ENCODE peak calls at places on chromosome 12, in seven cellular contexts. L is neural progenitor cell, Q is heart right ventricle, W is A673, M is mesendoderm, I is left ventricle myocardium inferior, E is IMR-90. K is an unnamed sample. For H3K4me1, the result is how much of the 10 kb centered on the place peaks cover.

GRCh38 chr12:119714614-119715267 is 46.8 kb downstream of the PRKAB1 start:
- DNase-seq in W (no peak), L (no peak), Q (no peak), I (no peak), M (no peak), E (no peak), K (no peak)

GRCh38 chr12:64890873-64891468 is 66.5 kb downstream of the TBC1D30 start:
- DNase-seq in W (peak), M (peak), Q (no peak), L (peak), I (no peak), E (peak), K (peak)

GRCh38 chr12:88782357-88782756 is 202.1 kb upstream of the KITLG start:
- DNase-seq in M (no peak), E (peak), L (no peak), W (no peak), Q (no peak), I (no peak), K (no peak)

GRCh38 chr12:130754234-130755001 is 38.3 kb upstream of the RIMBP2 start:
- DNase-seq in E (no peak), M (no peak), I (no peak), W (no peak), Q (no peak), L (no peak), K (no peak)

GRCh38 chr12:116324684-116325664 is 47.5 kb upstream of the MED13L start:
- DNase-seq in W (no peak), I (no peak), M (no peak), L (no peak), Q (no peak), E (no peak), K (no peak)

GRCh38 chr12:17503742-17504141 is 586.3 kb downstream of the RERGL start:
- DNase-seq in E (no peak), L (no peak), M (no peak), W (no peak), I (no peak), Q (no peak), K (no peak)

GRCh38 chr12:67515679-67516363 is 132.7 kb upstream of the DYRK2 start:
- DNase-seq in M (no peak), W (no peak), E (no peak), L (no peak), I (no peak), Q (no peak), K (peak)

GRCh38 chr12:32893458-32893857 is 3.1 kb downstream of the PKP2 start:
- DNase-seq in I (no peak), L (no peak), M (peak), Q (no peak), W (no peak), E (no peak), K (no peak)

GRCh38 chr12:53543539-53543938 is 36.3 kb upstream of the NPFF start:
- DNase-seq in W (peak), Q (peak), I (peak), M (peak), L (peak), E (peak), K (peak)

GRCh38 chr12:14959463-14959862 is 1.9 kb downstream of the ARHGDIB start:
- DNase-seq in I (no peak), L (no peak), M (no peak), E (no peak), Q (no peak), W (no peak), K (no peak)

GRCh38 chr12:14959126-14959440 is 2.3 kb downstream of the ARHGDIB start:
- DNase-seq in Q (no peak), M (no peak), I (no peak), W (no peak), E (no peak), L (no peak), K (no peak)

GRCh38 chr12:14960548-14961465 is 594 bp downstream of the ARHGDIB start:
- DNase-seq in L (no peak), I (peak), W (peak), E (peak), M (no peak), Q (peak), K (peak)

GRCh38 chr12:14958361-14959125 is 2.9 kb downstream of the ARHGDIB start:
- DNase-seq in E (no peak), I (no peak), M (no peak), L (no peak), Q (no peak), W (no peak), K (no peak)

DNA sequence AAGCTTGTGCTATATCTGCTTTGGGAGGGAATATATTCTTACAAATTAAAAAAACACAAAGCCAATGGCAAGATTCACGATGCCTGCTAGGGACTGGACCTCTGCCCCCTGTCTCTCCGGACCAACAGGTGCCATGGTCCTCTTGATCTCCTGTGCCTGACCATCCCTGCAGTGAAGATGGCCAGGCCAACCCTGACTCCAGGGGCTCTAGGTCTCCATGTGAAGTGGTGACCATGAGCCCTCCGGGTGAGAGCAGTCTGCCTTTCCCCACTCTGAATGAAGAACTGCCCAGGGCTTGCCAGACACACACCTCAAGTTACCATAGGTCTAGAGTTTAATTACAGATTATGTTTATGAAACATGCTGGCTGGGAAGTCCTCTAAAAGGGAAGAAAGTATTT is 1.5 kb downstream of the ARHGDIB start:
- DNase-seq in Q (no peak), I (no peak), W (no peak), M (no peak), L (no peak), E (no peak), K (no peak)
- H3K4me3 ChIP-seq in Q (peak), I (peak), W (no peak), M (no peak), L (no peak), E (no peak), K (peak)

GRCh38 chr12:52126050-52126604 is 46.6 kb downstream of the SMIM41 start:
- DNase-seq in L (no peak), Q (no peak), M (no peak), E (no peak), I (no peak), W (no peak), K (no peak)

GRCh38 chr12:52125499-52125900 is 46.0 kb downstream of the SMIM41 start:
- DNase-seq in I (no peak), L (peak), Q (no peak), E (no peak), W (no peak), M (no peak), K (no peak)

GRCh38 chr12:52126605-52127578 is 47.4 kb downstream of the SMIM41 start:
- DNase-seq in I (peak), Q (no peak), E (peak), M (no peak), L (no peak), W (no peak), K (no peak)

GRCh38 chr12:52130695-52131094 is 51.2 kb downstream of the SMIM41 start:
- DNase-seq in L (no peak), W (no peak), E (no peak), M (no peak), Q (no peak), I (peak), K (no peak)

DNA sequence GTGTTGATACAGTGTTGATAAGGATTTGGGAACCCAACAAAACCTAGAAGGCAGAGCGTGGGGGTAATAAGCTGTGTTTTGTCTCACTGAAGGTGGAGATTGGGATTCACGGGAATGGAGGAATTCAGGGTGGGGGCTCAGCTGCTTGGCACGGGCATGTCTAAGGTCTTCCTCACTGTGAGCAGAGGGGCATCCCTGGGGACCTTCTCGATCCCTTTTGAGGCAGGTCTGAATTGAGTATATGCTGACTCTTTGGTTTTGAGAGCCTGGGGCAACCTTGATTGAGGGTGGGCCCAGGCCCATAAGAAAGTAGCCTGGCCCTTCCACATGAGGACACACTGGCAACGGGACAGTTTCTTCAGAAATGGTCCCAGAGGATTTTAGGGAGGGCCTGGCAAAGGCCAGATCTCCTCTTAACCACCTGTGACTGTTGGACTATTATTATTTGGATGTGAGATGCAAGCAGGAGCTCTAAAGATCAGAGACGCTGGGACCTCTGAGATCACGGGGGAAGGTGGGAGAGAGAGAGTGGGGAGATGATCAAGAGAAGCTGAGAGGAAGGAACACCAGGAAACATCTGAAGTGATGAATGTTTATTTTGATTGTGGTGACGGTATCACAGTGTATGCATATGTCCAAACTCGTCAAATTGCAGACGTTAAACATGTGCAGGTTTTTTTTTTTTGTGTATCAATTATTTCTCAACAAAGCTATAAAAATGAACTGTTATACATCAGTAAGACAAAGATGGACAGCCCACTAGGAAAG is 48.4 kb downstream of the SMIM41 start:
- DNase-seq in L (no peak), M (no peak), E (no peak), W (no peak), I (peak), Q (no peak), K (no peak)
- H3K4me1 ChIP-seq in L (under half), M (under half), E (under half), W (under half), I (under half), Q (under half), K (under half)

DNA sequence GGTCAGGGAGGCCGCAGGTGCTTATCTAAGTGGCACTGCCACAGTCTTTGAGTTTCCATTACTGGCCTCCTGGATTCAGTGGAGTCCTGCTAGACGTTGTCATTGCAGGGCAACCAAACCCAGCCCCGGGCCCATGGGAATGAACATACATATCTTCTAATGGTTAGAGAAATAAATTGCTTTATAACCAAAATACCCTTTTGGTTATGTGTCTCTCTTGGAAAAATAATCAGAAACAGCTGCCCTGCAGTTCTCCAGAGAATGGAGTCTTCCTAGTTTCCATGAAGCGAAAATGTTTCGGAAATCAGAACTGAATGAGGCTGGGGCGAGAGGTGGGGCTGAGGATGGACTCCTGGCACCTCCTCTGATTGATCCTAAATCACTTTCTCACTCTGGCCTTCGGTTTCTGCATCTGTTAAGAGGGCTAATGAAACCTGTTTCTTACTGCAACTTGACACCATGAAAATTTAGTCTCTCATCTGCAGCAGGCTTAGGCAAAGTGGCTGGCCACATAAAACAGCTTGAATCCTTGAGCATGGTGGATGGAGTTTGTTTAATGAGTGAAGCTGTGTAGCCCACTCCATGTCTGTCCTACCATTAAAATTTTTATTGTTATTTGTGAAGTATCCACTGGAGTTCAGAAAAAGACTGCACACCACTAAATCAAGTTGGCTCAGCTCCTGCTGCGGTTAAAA is 198.8 kb downstream of the CACNA1C start:
- DNase-seq in M (no peak), E (peak), I (no peak), L (no peak), Q (no peak), W (peak), K (no peak)
- H3K27ac ChIP-seq in M (no peak), E (peak), I (peak), L (no peak), Q (peak), W (no peak), K (no peak)

GRCh38 chr12:75703131-75703530 is 191.7 kb upstream of the KRR1 start:
- DNase-seq in E (no peak), M (no peak), W (no peak), L (no peak), Q (no peak), I (no peak), K (no peak)

GRCh38 chr12:75702477-75703093 is 191.2 kb upstream of the KRR1 start:
- DNase-seq in L (no peak), M (no peak), Q (no peak), I (no peak), E (no peak), W (no peak), K (no peak)

GRCh38 chr12:75705749-75706719 is 194.6 kb upstream of the KRR1 start:
- DNase-seq in E (peak), L (no peak), M (no peak), W (peak), I (peak), Q (peak), K (no peak)

GRCh38 chr12:75704208-75704607 is 192.8 kb upstream of the KRR1 start:
- DNase-seq in I (no peak), Q (no peak), L (no peak), E (no peak), M (no peak), W (no peak), K (no peak)

GRCh38 chr12:75704664-75705063 is 193.3 kb upstream of the KRR1 start:
- DNase-seq in M (no peak), L (no peak), I (no peak), W (no peak), E (peak), Q (no peak), K (no peak)
- H3K4me3 ChIP-seq in M (no peak), L (no peak), I (no peak), W (no peak), E (no peak), Q (no peak), K (no peak)